ENCODE peak calls at places on chromosomes 13 and 19, in six cellular contexts. D is endothelial cell of umbilical vein; Z is CD8-positive, alpha-beta memory T cell; C is Peyer's patch; I is suprapubic skin; A is lung. U is an unnamed sample.

GRCh38 chr19:17784201-17785008 is 10.5 kb upstream of the B3GNT3 start:
- DNase-seq in Z (peak; percentile 65), D (peak; percentile 55), C (peak; percentile 89), A (peak; percentile 71), I (no peak), U (peak; percentile 55)

GRCh38 chr13:113629814-113630213 is 28.2 kb downstream of the ATP4B start:
- DNase-seq in C (no peak), Z (no peak), A (no peak), D (no peak), I (peak; percentile 52), U (no peak)

GRCh38 chr19:19468424-19469050 is 46.8 kb downstream of the TSSK6 start:
- DNase-seq in Z (no peak), D (no peak), C (no peak), I (no peak), A (no peak), U (no peak)

GRCh38 chr13:67299072-67299635 is 69.0 kb upstream of the PCDH9 start:
- DNase-seq in A (no peak), D (peak; percentile 37), Z (no peak), I (no peak), C (no peak), U (peak; percentile 78)

GRCh38 chr19:47497821-47498520 is 14.0 kb upstream of the KPTN start:
- DNase-seq in Z (no peak), C (no peak), D (no peak), I (no peak), A (no peak), U (no peak)

GRCh38 chr13:93307651-93308050 is 81.0 kb downstream of the GPC6 start:
- DNase-seq in C (no peak), A (no peak), D (no peak), Z (no peak), I (no peak), U (no peak)

GRCh38 chr19:30781519-30781918 is 409.3 kb downstream of the ZNF536 start:
- DNase-seq in A (peak; percentile 27), Z (no peak), C (no peak), D (no peak), I (peak; percentile 90), U (no peak)

GRCh38 chr13:99275093-99275469 is 16.9 kb upstream of the GPR18 start:
- DNase-seq in C (peak; percentile 73), A (no peak), I (no peak), D (no peak), Z (no peak), U (peak; percentile 69)

GRCh38 chr13:51689597-51689996 is 105.3 kb downstream of the WDFY2 start:
- DNase-seq in D (no peak), C (no peak), A (no peak), I (no peak), Z (no peak), U (no peak)

GRCh38 chr19:46134527-46134926 is 10.0 kb upstream of the IGFL3 start:
- DNase-seq in A (no peak), C (no peak), Z (no peak), D (no peak), I (no peak), U (peak; percentile 6)

GRCh38 chr13:113901231-113901630 is 37.4 kb upstream of the GAS6 start:
- DNase-seq in D (no peak), Z (no peak), I (peak; percentile 65), A (peak; percentile 22), C (no peak), U (no peak)

GRCh38 chr13:77290342-77290741 is 36.6 kb downstream of the MYCBP2 start:
- DNase-seq in Z (no peak), D (no peak), C (no peak), A (no peak), I (no peak), U (no peak)
- H3K27ac ChIP-seq in Z (no peak overlapping the region), D (no peak overlapping the region), C (no peak overlapping the region), A (no peak overlapping the region), I (no peak overlapping the region), U (no peak overlapping the region)

GRCh38 chr19:3362217-3362907 is 4.0 kb upstream of the NFIC start:
- DNase-seq in C (no peak), Z (no peak), I (no peak), A (no peak), D (no peak), U (no peak)

GRCh38 chr19:3359850-3360493 is 6.4 kb upstream of the NFIC start:
- DNase-seq in Z (peak; percentile 51), C (no peak), I (no peak), A (no peak), D (no peak), U (no peak)

GRCh38 chr19:3363841-3364500 is 2.4 kb upstream of the NFIC start:
- DNase-seq in Z (no peak), A (no peak), I (no peak), D (no peak), C (no peak), U (no peak)

GRCh38 chr19:3360494-3361383 is 5.6 kb upstream of the NFIC start:
- DNase-seq in D (peak; percentile 47), Z (peak; percentile 75), C (peak; percentile 83), I (peak; percentile 88), A (no peak), U (no peak)

GRCh38 chr19:3361384-3362216 is 4.8 kb upstream of the NFIC start:
- DNase-seq in I (no peak), Z (no peak), D (no peak), C (no peak), A (no peak), U (no peak)
- H3K4me3 ChIP-seq in I (peak overlapping the region; percentile 84), Z (peak overlapping the region; percentile 76), D (no peak overlapping the region), C (no peak overlapping the region), A (no peak overlapping the region), U (peak overlapping the region; percentile 71)

DNA sequence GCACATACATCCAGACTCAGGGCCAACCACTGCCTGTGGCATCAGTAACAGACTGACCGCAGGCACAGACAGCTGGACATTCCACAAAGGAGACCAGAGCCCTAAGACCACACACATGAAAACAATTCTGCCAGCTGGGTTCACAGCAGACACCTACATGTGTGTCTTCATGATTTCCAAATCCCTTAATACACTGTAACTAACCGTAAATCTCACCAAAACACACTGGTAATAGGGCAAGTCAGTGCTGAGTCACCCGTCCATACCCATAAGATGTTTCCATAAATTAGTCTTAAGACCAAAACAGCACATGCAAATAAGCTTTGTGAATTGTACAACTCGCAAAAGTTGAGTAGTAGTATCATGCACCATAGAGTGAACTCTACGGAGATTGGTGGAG is 65.4 kb downstream of the TUBGCP3 start:
- DNase-seq in Z (no peak), C (no peak), A (no peak), D (no peak), I (no peak), U (no peak)
- H3K27ac ChIP-seq in Z (no peak overlapping the region), C (no peak overlapping the region), A (no peak overlapping the region), D (no peak overlapping the region), I (no peak overlapping the region), U (no peak overlapping the region)

GRCh38 chr19:35011737-35012682 is 11.9 kb downstream of the GRAMD1A start:
- DNase-seq in Z (no peak), A (no peak), C (no peak), D (no peak), I (no peak), U (no peak)
- H3K4me3 ChIP-seq in Z (peak overlapping the region; percentile 5), A (no peak overlapping the region), C (no peak overlapping the region), D (no peak overlapping the region), I (no peak overlapping the region), U (no peak overlapping the region)

DNA sequence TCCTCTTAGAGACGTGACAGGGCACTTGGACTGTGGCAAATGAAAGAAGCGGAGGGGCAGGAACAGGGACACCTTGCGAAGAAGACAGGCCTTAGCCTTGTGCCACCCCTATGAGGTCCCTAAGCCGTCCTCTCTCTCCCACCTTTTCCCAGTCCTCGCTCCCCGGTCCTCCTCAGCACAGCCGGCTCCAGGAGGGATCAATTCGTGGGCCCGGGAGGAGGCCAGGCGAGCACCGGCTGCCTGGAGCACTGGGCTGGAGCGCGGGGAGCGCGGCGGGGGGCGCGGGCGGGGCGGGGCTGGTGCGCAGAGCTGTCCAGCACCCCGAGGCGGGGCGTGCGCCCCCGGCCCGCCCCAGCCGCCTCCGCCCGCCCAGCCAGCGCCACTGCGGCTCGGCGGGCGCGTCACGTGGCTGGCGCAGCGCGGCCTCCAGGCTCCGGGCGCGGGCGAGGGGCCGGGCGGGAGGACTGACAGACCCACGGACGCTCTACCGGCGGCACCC is at the start of gene LRP3:
- DNase-seq in A (no peak), I (no peak), C (no peak), D (peak; percentile 13), Z (no peak), U (no peak)
- H3K27ac ChIP-seq in A (no peak within 1 kb of the TSS), I (peak within 1 kb of the TSS; percentile 4), C (peak within 1 kb of the TSS; percentile 17), D (no peak within 1 kb of the TSS), Z (no peak within 1 kb of the TSS), U (no peak within 1 kb of the TSS)

GRCh38 chr19:51000426-51000825 is 978 bp downstream of the KLK8 start:
- DNase-seq in D (no peak), C (no peak), Z (no peak), A (no peak), I (no peak), U (no peak)
- H3K4me3 ChIP-seq in D (no peak overlapping the region), C (no peak overlapping the region), Z (no peak overlapping the region), A (no peak overlapping the region), I (peak overlapping the region; percentile 35), U (no peak overlapping the region)

GRCh38 chr19:43078311-43078710 is 4.2 kb downstream of the PSG2 start:
- DNase-seq in D (no peak), A (no peak), Z (no peak), C (no peak), I (no peak), U (peak; percentile 36)
- H3K27ac ChIP-seq in D (no peak overlapping the region), A (no peak overlapping the region), Z (no peak overlapping the region), C (no peak overlapping the region), I (no peak overlapping the region), U (peak overlapping the region; percentile 67)

GRCh38 chr13:109782066-109782822 is 4.1 kb downstream of the IRS2 start:
- DNase-seq in Z (no peak), C (no peak), A (no peak), I (no peak), D (no peak), U (no peak)
- H3K4me3 ChIP-seq in Z (no peak overlapping the region), C (no peak overlapping the region), A (peak overlapping the region; percentile 52), I (peak overlapping the region; percentile 84), D (no peak overlapping the region), U (peak overlapping the region; percentile 58)

DNA sequence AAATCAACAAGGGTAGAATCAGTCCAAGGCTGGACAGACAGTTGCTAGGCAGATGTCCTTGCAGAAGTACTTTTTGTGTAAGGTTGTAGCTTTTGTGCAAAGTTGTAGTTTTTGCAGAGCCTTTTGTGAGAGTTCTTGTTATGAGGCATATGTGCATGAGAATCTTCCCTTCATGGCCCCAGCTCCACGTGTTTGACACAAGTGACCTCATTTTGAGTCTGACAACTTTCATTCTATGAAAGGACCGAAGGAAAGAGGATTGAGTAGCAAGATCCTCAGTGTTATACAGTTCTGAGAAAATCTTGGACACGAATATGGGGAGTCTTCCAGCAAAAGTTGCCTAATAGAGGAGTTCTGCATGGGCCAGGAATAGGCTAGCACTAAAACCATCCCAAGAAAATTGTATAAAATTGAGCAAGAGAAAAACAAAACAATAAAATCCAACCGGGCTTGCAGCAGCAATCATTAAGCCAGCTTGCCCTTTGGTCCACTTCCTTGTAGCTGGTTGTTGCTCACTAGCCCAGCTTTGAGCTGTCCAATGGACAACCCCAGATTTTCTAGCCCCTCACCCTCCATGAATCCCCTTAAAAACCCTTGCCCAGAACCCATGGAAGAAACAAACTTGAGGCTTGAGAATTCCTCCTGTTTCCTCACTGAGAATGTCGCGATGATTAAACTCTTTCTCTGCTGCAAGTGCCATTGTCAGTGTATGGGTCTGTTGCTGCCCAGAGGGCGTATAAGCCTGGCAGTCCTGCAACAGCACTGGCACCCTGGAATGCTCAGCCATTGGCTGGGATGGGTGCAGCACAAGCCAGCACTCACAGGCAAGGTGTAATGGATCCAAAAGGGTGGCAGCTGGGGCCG is 6.5 kb downstream of the EPSTI1 start:
- DNase-seq in Z (no peak), D (no peak), C (peak; percentile 80), A (no peak), I (no peak), U (no peak)
- H3K27ac ChIP-seq in Z (no peak overlapping the region), D (no peak overlapping the region), C (no peak overlapping the region), A (no peak overlapping the region), I (peak overlapping the region; percentile 57), U (no peak overlapping the region)

U was measured in brain microvascular endothelial cell.